ENCODE peak calls at places on chromosomes 13 and 19, in ten cellular contexts. Q is lower leg skin, V is IMR-90, I is body of pancreas, Y is thyroid gland, B is Peyer's patch, O is heart left ventricle, K is NB4, G is breast epithelium, U is upper lobe of left lung. L is an unnamed sample.

GRCh38 chr13:82698941-82699340 is 1183.3 kb downstream of the SLITRK1 start:
- DNase-seq in Y (no peak), O (no peak), U (no peak), K (no peak), G (no peak), I (no peak), V (no peak), Q (no peak), B (no peak), L (no peak)

GRCh38 chr13:98576215-98576945 is 527 bp downstream of the STK24 start:
- DNase-seq in V (no peak), Q (no peak), K (peak), B (peak), I (peak), G (no peak), O (peak), U (peak), Y (peak), L (peak)

GRCh38 chr13:95628488-95628887 is 16.0 kb downstream of the DZIP1 start:
- DNase-seq in Y (no peak), K (no peak), V (no peak), G (no peak), O (no peak), U (no peak), Q (no peak), I (no peak), B (no peak), L (no peak)

GRCh38 chr19:34667349-34668076 is 9.4 kb downstream of the SCGB2B2 start:
- DNase-seq in K (peak), U (peak), I (no peak), O (no peak), Q (no peak), V (peak), G (no peak), B (no peak), Y (peak), L (no peak)

GRCh38 chr13:92407858-92408257 is 818.7 kb upstream of the GPC6 start:
- DNase-seq in U (no peak), V (no peak), G (no peak), Y (no peak), Q (no peak), B (no peak), K (no peak), I (no peak), O (no peak), L (no peak)

GRCh38 chr19:45590300-45591003 is 5.8 kb upstream of the OPA3 start:
- DNase-seq in K (no peak), B (no peak), V (no peak), Q (no peak), G (no peak), U (no peak), O (no peak), Y (no peak), I (no peak), L (no peak)

GRCh38 chr13:100301418-100301817 is 212.5 kb downstream of the PCCA start:
- DNase-seq in Y (peak), K (no peak), O (no peak), G (no peak), Q (no peak), U (no peak), B (no peak), V (no peak), I (peak), L (no peak)

GRCh38 chr13:95553614-95554385 is 1.3 kb downstream of the CLDN10 start:
- DNase-seq in U (peak), O (no peak), Q (no peak), G (no peak), Y (no peak), V (no peak), I (peak), B (no peak), K (no peak), L (no peak)

GRCh38 chr19:28864577-28865042 is 348.3 kb downstream of the UQCRFS1 start:
- DNase-seq in O (peak), G (no peak), Q (no peak), K (no peak), Y (peak), U (no peak), V (peak), B (no peak), I (peak), L (peak)

GRCh38 chr13:30745917-30746686 is 10.8 kb downstream of the ALOX5AP start:
- DNase-seq in G (no peak), Y (no peak), B (peak), U (no peak), O (no peak), I (peak), V (no peak), Q (no peak), K (peak), L (no peak)

GRCh38 chr13:74132152-74132767 is 1.9 kb downstream of the KLF12 start:
- DNase-seq in B (peak), V (peak), O (no peak), Y (no peak), G (no peak), U (no peak), K (no peak), Q (no peak), I (no peak), L (no peak)

GRCh38 chr19:18435185-18435841 is 2.6 kb downstream of the ISYNA1 start:
- DNase-seq in I (no peak), B (peak), U (peak), G (no peak), V (no peak), Q (no peak), O (no peak), K (no peak), Y (no peak), L (peak)

GRCh38 chr13:105410602-105411001 is 1124.9 kb downstream of the EFNB2 start:
- DNase-seq in K (peak), G (peak), Y (peak), Q (peak), B (peak), U (peak), I (peak), O (peak), V (peak), L (no peak)

GRCh38 chr19:2777952-2778683 is 5.0 kb downstream of the SGTA start:
- DNase-seq in K (no peak), V (no peak), B (no peak), G (no peak), O (no peak), Y (no peak), I (no peak), Q (no peak), U (no peak), L (no peak)

GRCh38 chr19:45769821-45770191 is 754 bp upstream of the SIX5 start:
- DNase-seq in G (no peak), K (no peak), O (no peak), I (peak), Q (peak), V (peak), Y (peak), U (peak), B (peak), L (peak)

GRCh38 chr13:33871207-33872004 is 53.5 kb downstream of the RFC3 start:
- DNase-seq in G (no peak), B (no peak), K (no peak), Q (no peak), O (no peak), V (no peak), U (no peak), Y (no peak), I (no peak), L (no peak)

GRCh38 chr13:102726430-102726829 is 31.6 kb upstream of the METTL21C start:
- DNase-seq in G (no peak), I (no peak), O (no peak), B (no peak), V (no peak), Q (no peak), U (no peak), K (peak), Y (no peak), L (no peak)

GRCh38 chr19:52981329-52981728 is 18.6 kb upstream of the ZNF816 start:
- DNase-seq in G (no peak), Y (no peak), I (no peak), O (no peak), V (no peak), K (no peak), Q (no peak), B (no peak), U (no peak), L (no peak)

GRCh38 chr19:35555301-35556005 is 8.0 kb downstream of the ATP4A start:
- DNase-seq in Q (no peak), V (peak), K (peak), Y (no peak), U (no peak), G (no peak), I (no peak), B (no peak), O (no peak), L (no peak)

GRCh38 chr19:48836089-48837017 is at the start of gene HSD17B14:
- DNase-seq in B (peak), Y (peak), G (no peak), Q (no peak), K (no peak), I (no peak), V (no peak), O (no peak), U (peak), L (peak)

GRCh38 chr19:11324079-11324661 is 15.3 kb downstream of the RAB3D start:
- DNase-seq in U (no peak), G (peak), Q (peak), O (peak), I (peak), V (peak), Y (peak), B (peak), K (peak), L (peak)

GRCh38 chr13:49241296-49241695 is 6.4 kb upstream of the CDADC1 start:
- DNase-seq in V (no peak), K (no peak), Y (no peak), B (no peak), G (no peak), Q (no peak), O (no peak), I (no peak), U (no peak), L (no peak)

GRCh38 chr13:26457212-26457611 is 100.3 kb upstream of the WASF3 start:
- DNase-seq in Y (no peak), K (peak), Q (no peak), B (no peak), O (no peak), U (no peak), V (no peak), I (peak), G (no peak), L (no peak)

GRCh38 chr13:30569901-30570576 is 47.7 kb upstream of the USPL1 start:
- DNase-seq in Y (no peak), K (peak), I (peak), G (no peak), Q (peak), V (peak), O (no peak), U (no peak), B (no peak), L (peak)

GRCh38 chr13:80297503-80297902 is 43.4 kb downstream of the SPRY2 start:
- DNase-seq in Q (no peak), G (no peak), U (no peak), Y (no peak), V (no peak), I (no peak), O (no peak), B (no peak), K (no peak), L (no peak)

GRCh38 chr13:31073859-31074718 is 87.6 kb downstream of the HSPH1 start:
- DNase-seq in O (no peak), B (no peak), Q (no peak), I (no peak), K (peak), V (peak), G (no peak), Y (no peak), U (no peak), L (no peak)

GRCh38 chr19:24159707-24160106 is 72.7 kb downstream of the ZNF254 start:
- DNase-seq in I (no peak), V (peak), K (peak), Q (no peak), O (no peak), Y (peak), U (no peak), G (no peak), B (no peak), L (no peak)

GRCh38 chr19:11052391-11052790 is 36.9 kb upstream of the LDLR start:
- DNase-seq in G (no peak), O (no peak), U (no peak), B (no peak), V (no peak), I (no peak), Q (no peak), K (no peak), Y (no peak), L (no peak)

GRCh38 chr19:12137541-12137940 is 2.6 kb downstream of the ZNF20 start:
- DNase-seq in O (no peak), U (no peak), Q (no peak), I (no peak), B (no peak), G (no peak), V (no peak), K (peak), Y (no peak), L (no peak)

GRCh38 chr13:113404723-113405471 is 41.0 kb upstream of the GRTP1 start:
- DNase-seq in G (no peak), K (no peak), Q (no peak), O (peak), B (peak), Y (no peak), U (peak), I (no peak), V (no peak), L (no peak)

GRCh38 chr19:52991484-52991883 is 22.2 kb upstream of the ERVV-1 start:
- DNase-seq in Q (no peak), U (no peak), V (peak), Y (no peak), B (no peak), G (no peak), O (no peak), I (no peak), K (no peak), L (no peak)

GRCh38 chr13:97659602-97660001 is 225.6 kb downstream of the RAP2A start:
- DNase-seq in G (no peak), U (no peak), Q (no peak), Y (peak), O (no peak), K (peak), B (no peak), I (no peak), V (peak), L (no peak)

GRCh38 chr19:35842666-35843272 is 9.5 kb downstream of the NPHS1 start:
- DNase-seq in Q (no peak), B (no peak), K (no peak), Y (no peak), U (no peak), O (no peak), G (no peak), I (no peak), V (no peak), L (no peak)

GRCh38 chr13:28569886-28570285 is 75.0 kb upstream of the FLT1 start:
- DNase-seq in I (no peak), B (no peak), G (no peak), O (no peak), Y (no peak), U (no peak), K (no peak), Q (no peak), V (no peak), L (no peak)

GRCh38 chr13:108102771-108103170 is 112.6 kb downstream of the LIG4 start:
- DNase-seq in I (no peak), B (no peak), Y (no peak), V (no peak), Q (no peak), U (no peak), O (no peak), K (no peak), G (no peak), L (no peak)

GRCh38 chr19:18491995-18492953 is 29.6 kb downstream of the ELL start:
- DNase-seq in B (no peak), Y (no peak), U (no peak), O (no peak), K (no peak), Q (no peak), I (no peak), G (no peak), V (no peak), L (no peak)

GRCh38 chr13:22357132-22357531 is 686.3 kb downstream of the FGF9 start:
- DNase-seq in G (no peak), I (no peak), K (peak), O (peak), Q (no peak), V (no peak), Y (no peak), U (no peak), B (no peak), L (no peak)

DNA sequence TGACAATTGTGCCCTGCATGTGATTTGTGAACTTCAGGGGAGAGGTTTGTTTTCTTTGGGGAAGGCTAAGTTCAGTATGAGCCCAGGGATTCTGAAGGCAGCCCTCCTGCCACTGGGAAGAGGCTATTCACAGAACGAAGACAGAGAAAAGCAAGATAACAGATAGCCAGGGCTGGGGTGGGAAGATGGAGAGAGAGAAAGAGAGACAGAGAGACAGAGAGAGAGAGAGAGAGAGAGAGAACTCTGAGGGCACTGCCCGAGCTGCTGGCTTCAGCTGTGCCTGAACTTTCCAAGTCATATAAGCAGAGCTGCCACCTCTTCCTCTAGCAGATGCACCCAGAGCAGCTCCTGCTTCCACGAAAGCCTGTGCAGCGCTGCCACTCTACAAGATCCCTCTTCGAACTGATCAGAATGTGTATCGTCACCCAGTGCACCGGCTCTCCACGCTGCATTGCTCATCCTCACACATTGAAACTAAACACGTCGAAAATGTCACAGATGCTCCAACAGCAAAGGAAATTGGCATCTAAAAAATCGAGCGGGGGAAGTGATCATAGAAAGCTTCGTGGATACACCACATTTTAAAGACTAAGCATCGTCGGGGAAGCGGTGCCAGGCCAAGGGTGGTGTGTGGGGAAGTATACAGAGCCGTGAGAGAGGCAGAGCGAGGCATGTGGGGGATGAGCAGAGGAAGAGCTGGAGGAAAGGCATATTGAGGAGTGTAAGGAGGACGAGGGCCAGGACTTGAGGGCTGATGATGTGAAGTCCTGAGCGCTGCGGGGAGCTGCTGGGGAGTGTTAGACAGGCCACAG is 81.9 kb upstream of the SIAH3 start:
- DNase-seq in Q (no peak), I (no peak), V (no peak), G (no peak), O (no peak), Y (no peak), B (no peak), U (no peak), K (no peak), L (no peak)
- TF ChIP-seq POLR2A in Q (no peak), I (no peak), V (no peak), G (no peak), O (no peak), Y (no peak), B (no peak), U (no peak), K (no peak), L (no peak)

GRCh38 chr19:4362038-4362828 is 18.9 kb downstream of the MPND start:
- DNase-seq in O (no peak), Q (no peak), V (no peak), B (no peak), U (peak), I (no peak), G (no peak), K (no peak), Y (no peak), L (no peak)
- TF ChIP-seq POLR2A in O (no peak), Q (no peak), V (no peak), B (no peak), U (no peak), I (no peak), G (no peak), K (no peak), Y (no peak), L (no peak)

GRCh38 chr19:55640577-55641375 is at the start of gene ZNF580:
- DNase-seq in I (peak), G (peak), U (peak), O (peak), K (peak), Y (peak), V (peak), B (peak), Q (no peak), L (peak)
- TF ChIP-seq POLR2A in I (peak), G (no peak), U (peak), O (no peak), K (no peak), Y (no peak), V (no peak), B (no peak), Q (no peak), L (peak)

GRCh38 chr19:47272448-47273312 is 2.0 kb upstream of the INAFM1 start:
- DNase-seq in B (peak), Q (peak), G (no peak), O (peak), Y (peak), I (peak), U (no peak), V (no peak), K (peak), L (no peak)

GRCh38 chr19:47274071-47274890 is at the start of gene INAFM1:
- DNase-seq in U (peak), Q (peak), B (peak), K (peak), I (peak), G (peak), V (peak), Y (peak), O (peak), L (peak)

GRCh38 chr19:47274891-47275865 is 493 bp downstream of the INAFM1 start:
- DNase-seq in G (no peak), O (peak), B (peak), Y (peak), Q (peak), I (peak), U (no peak), K (no peak), V (no peak), L (peak)

GRCh38 chr19:47271949-47272348 is 2.7 kb upstream of the INAFM1 start:
- DNase-seq in B (no peak), I (no peak), V (no peak), K (peak), U (no peak), G (no peak), Y (no peak), Q (no peak), O (no peak), L (no peak)

GRCh38 chr19:47273313-47274070 is 1.2 kb upstream of the INAFM1 start:
- DNase-seq in O (peak), V (peak), B (peak), G (peak), I (peak), Q (peak), Y (peak), U (peak), K (peak), L (peak)
- TF ChIP-seq POLR2A in O (no peak), V (peak), B (peak), G (peak), I (peak), Q (peak), Y (peak), U (peak), K (peak), L (peak)

DNA sequence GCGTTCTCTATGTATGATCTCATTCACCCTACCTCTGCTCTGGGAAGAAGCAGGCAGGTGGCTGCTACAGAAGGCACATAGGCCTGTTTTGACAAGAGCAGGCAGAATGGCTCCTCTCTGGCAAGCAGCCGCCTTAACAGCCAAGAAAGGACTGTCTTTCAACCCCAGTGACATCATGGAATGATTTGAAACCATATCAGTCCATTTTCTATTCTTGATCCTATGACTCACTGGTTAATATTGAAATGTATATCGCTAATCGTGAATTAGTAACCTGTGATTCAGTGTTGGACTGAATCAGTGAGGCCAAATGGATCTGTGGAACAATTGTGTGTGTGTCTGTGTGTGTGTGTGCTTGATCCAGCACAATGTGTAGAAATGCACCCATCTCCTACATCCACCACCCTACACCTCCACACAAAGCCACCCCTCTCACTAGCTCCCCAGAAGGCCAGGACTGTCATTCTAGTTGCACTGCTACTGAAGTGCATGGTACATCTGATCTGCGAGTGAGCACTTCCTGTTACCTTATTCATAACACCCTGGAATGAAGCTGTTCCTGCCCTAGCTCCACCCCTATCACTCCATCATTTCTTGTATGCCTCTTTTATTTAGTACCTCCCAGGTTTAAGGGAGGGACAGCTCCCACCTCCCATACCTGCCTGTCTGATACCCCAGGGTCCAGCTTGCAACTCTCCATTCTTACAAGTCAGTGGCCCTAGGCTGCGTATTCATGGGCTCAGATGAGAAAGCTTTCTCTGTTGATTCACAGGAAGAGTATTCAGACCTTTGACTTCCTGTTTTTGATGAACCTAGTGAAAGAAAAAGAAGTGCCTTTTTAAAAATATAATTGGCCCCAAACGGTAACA is 460.0 kb downstream of the FOXO1 start:
- DNase-seq in K (peak), O (no peak), G (no peak), V (peak), Y (no peak), Q (peak), B (peak), U (no peak), I (peak), L (no peak)
- TF ChIP-seq POLR2A in K (no peak), O (no peak), G (no peak), V (no peak), Y (no peak), Q (no peak), B (no peak), U (no peak), I (no peak), L (no peak)